ENCODE peak calls at places on chromosomes 3 and 15, in five cellular contexts. N is posterior vena cava; Y is A549; J is iris pigment epithelial cell; K is activated T-cell treated with anti-CD3 and anti-CD28 coated beads, Interleukin-2, amount 50 U/mL, for 72 hours. H is an unnamed sample.
A peak's percentile ranks its signal among the peaks of the same experiment; 100 is the strongest.

GRCh38 chr3:148079370-148079769 is 618.3 kb upstream of the AGTR1 start:
- DNase-seq in N (peak; percentile 67), Y (no peak), K (no peak), J (no peak), H (no peak)

GRCh38 chr3:33915796-33916589 is 117.6 kb downstream of the PDCD6IP start:
- DNase-seq in Y (peak; percentile 69), J (peak; percentile 23), N (no peak), K (no peak), H (peak; percentile 63)

GRCh38 chr3:25582242-25582641 is 82.5 kb downstream of the TOP2B start:
- DNase-seq in K (no peak), N (no peak), Y (peak; percentile 95), J (peak; percentile 93), H (peak; percentile 54)

GRCh38 chr3:142007710-142008399 is 131.4 kb downstream of the ATP1B3 start:
- DNase-seq in N (no peak), J (no peak), Y (no peak), K (no peak), H (peak; percentile 20)

GRCh38 chr3:149751551-149751950 is 738 bp downstream of the COMMD2 start:
- DNase-seq in J (no peak), Y (no peak), K (no peak), N (no peak), H (peak; percentile 33)

GRCh38 chr3:120688121-120688520 is 6.1 kb upstream of the HGD start:
- DNase-seq in J (peak; percentile 82), K (no peak), N (no peak), Y (no peak), H (no peak)

GRCh38 chr3:171810278-171811058 is at the start of gene PLD1:
- DNase-seq in J (peak; percentile 89), K (peak; percentile 34), Y (peak; percentile 83), N (peak; percentile 93), H (peak; percentile 56)

GRCh38 chr15:44573386-44573785 is 36.4 kb downstream of the EIF3J start:
- DNase-seq in J (no peak), K (no peak), N (no peak), Y (no peak), H (no peak)

GRCh38 chr3:126683506-126683905 is 20.5 kb upstream of the CHCHD6 start:
- DNase-seq in K (no peak), N (no peak), Y (no peak), J (no peak), H (peak; percentile 22)

GRCh38 chr15:93929375-93930094 is 301.8 kb upstream of the MCTP2 start:
- DNase-seq in N (peak; percentile 84), K (no peak), Y (no peak), J (peak; percentile 18), H (peak; percentile 64)

GRCh38 chr3:42228796-42229195 is 37.2 kb downstream of the CCK start:
- DNase-seq in N (no peak), K (no peak), J (no peak), Y (peak; percentile 21), H (peak; percentile 45)

GRCh38 chr15:24823473-24823872 is 131.3 kb upstream of the SNRPN start:
- DNase-seq in N (no peak), J (no peak), Y (no peak), K (no peak), H (peak; percentile 98)

GRCh38 chr3:46565607-46566039 is 479 bp downstream of the LRRC2 start:
- DNase-seq in Y (no peak), J (no peak), K (no peak), N (no peak), H (peak; percentile 89)

GRCh38 chr15:42996871-42997270 is 76.3 kb upstream of the TTBK2 start:
- DNase-seq in N (no peak), J (no peak), K (no peak), Y (no peak), H (peak; percentile 39)

GRCh38 chr15:48541659-48542334 is 103.7 kb downstream of the FBN1 start:
- DNase-seq in Y (no peak), K (no peak), J (peak; percentile 88), N (no peak), H (no peak)

GRCh38 chr3:196792771-196793170 is 53.1 kb downstream of the PAK2 start:
- DNase-seq in J (peak; percentile 58), Y (peak; percentile 16), K (no peak), N (no peak), H (peak; percentile 75)

GRCh38 chr15:58066042-58066867 is 744 bp upstream of the ALDH1A2 start:
- DNase-seq in Y (peak; percentile 61), K (peak; percentile 74), N (peak; percentile 89), J (peak; percentile 38), H (peak; percentile 69)

GRCh38 chr15:48358229-48358641 is 27.0 kb downstream of the DUT start:
- DNase-seq in K (no peak), J (peak; percentile 58), N (no peak), Y (peak; percentile 24), H (peak; percentile 24)

GRCh38 chr3:41007399-41007798 is 191.9 kb upstream of the CTNNB1 start:
- DNase-seq in J (no peak), K (no peak), N (no peak), Y (no peak), H (no peak)

GRCh38 chr3:194623449-194624290 is 9.5 kb downstream of the TMEM44 start:
- DNase-seq in K (no peak), Y (no peak), J (no peak), N (peak; percentile 76), H (no peak)

GRCh38 chr3:99768126-99768525 is 49.5 kb upstream of the CMSS1 start:
- DNase-seq in N (no peak), Y (no peak), J (peak; percentile 68), K (no peak), H (no peak)

GRCh38 chr15:66233487-66234415 is 19.8 kb downstream of the MEGF11 start:
- DNase-seq in Y (peak; percentile 64), N (peak; percentile 31), J (peak; percentile 15), K (no peak), H (peak; percentile 61)

GRCh38 chr15:82680200-82681102 is 29.2 kb downstream of the AP3B2 start:
- DNase-seq in Y (peak; percentile 69), N (peak; percentile 78), K (peak; percentile 83), J (no peak), H (peak; percentile 94)

GRCh38 chr3:32593903-32594525 is 23.4 kb upstream of the DYNC1LI1 start:
- DNase-seq in K (no peak), Y (no peak), J (peak; percentile 69), N (no peak), H (no peak)

GRCh38 chr15:69553686-69554085 is 101.1 kb downstream of the RPLP1 start:
- DNase-seq in N (no peak), K (no peak), Y (no peak), J (no peak), H (no peak)

GRCh38 chr15:69855601-69856000 is 242.1 kb downstream of the TLE3 start:
- DNase-seq in J (no peak), K (no peak), Y (no peak), N (no peak), H (no peak)

GRCh38 chr3:17974206-17974841 is 231.9 kb upstream of the TBC1D5 start:
- DNase-seq in K (no peak), J (no peak), Y (no peak), N (no peak), H (no peak)

GRCh38 chr3:98592345-98592935 is 971 bp downstream of the CPOX start:
- DNase-seq in N (no peak), Y (no peak), K (no peak), J (no peak), H (no peak)

GRCh38 chr3:43223670-43224364 is 62.5 kb upstream of the SNRK start:
- DNase-seq in J (peak; percentile 28), Y (no peak), K (no peak), N (no peak), H (no peak)

GRCh38 chr3:172260381-172260780 is 187.9 kb downstream of the GHSR start:
- DNase-seq in N (no peak), Y (no peak), K (no peak), J (peak; percentile 83), H (no peak)

GRCh38 chr15:57375827-57376694 is at the start of gene CGNL1:
- DNase-seq in Y (no peak), J (peak; percentile 33), N (peak; percentile 86), K (no peak), H (peak; percentile 67)

GRCh38 chr15:92634641-92635272 is 20.8 kb downstream of the FAM174B start:
- DNase-seq in N (no peak), K (no peak), J (no peak), Y (no peak), H (peak; percentile 90)

GRCh38 chr3:124372784-124373183 is 357.5 kb upstream of the UMPS start:
- DNase-seq in J (no peak), K (no peak), N (no peak), Y (no peak), H (peak; percentile 81)

GRCh38 chr3:142534543-142534942 is 44.0 kb downstream of the ATR start:
- DNase-seq in N (no peak), Y (no peak), K (no peak), J (no peak), H (no peak)

GRCh38 chr15:68417897-68418296 is 14.1 kb downstream of the ITGA11 start:
- DNase-seq in J (no peak), Y (no peak), K (no peak), N (no peak), H (no peak)